ENCODE peak calls at places on chromosomes 5 and 9, in four cellular contexts. One of them, this sample, is unnamed.

GRCh38 chr9:136345281-136346156 is 18.0 kb downstream of the DNLZ start:
- DNase-seq in neural progenitor cell: peak; percentile 81
- DNase-seq in fibroblast of the aortic adventitia: peak; percentile 62
- DNase-seq in DMS79: no peak
- DNase-seq in this sample: peak; percentile 85

GRCh38 chr5:83095973-83096539 is 18.7 kb downstream of the XRCC4 start:
- DNase-seq in neural progenitor cell: no peak
- DNase-seq in fibroblast of the aortic adventitia: peak; percentile 69
- DNase-seq in DMS79: no peak
- DNase-seq in this sample: no peak

GRCh38 chr9:92196909-92197308 is 81.7 kb upstream of the SPTLC1 start:
- DNase-seq in neural progenitor cell: no peak
- DNase-seq in fibroblast of the aortic adventitia: peak; percentile 80
- DNase-seq in DMS79: no peak
- DNase-seq in this sample: no peak

GRCh38 chr5:72122619-72123018 is 15.3 kb downstream of the MAP1B start:
- DNase-seq in neural progenitor cell: no peak
- DNase-seq in fibroblast of the aortic adventitia: no peak
- DNase-seq in DMS79: peak; percentile 51
- DNase-seq in this sample: no peak

GRCh38 chr5:59069438-59070079 is 486.7 kb downstream of the RAB3C start:
- DNase-seq in neural progenitor cell: no peak
- DNase-seq in fibroblast of the aortic adventitia: peak; percentile 89
- DNase-seq in DMS79: no peak
- DNase-seq in this sample: no peak

GRCh38 chr5:74116266-74116665 is 490.3 kb downstream of the ARHGEF28 start:
- DNase-seq in neural progenitor cell: no peak
- DNase-seq in fibroblast of the aortic adventitia: no peak
- DNase-seq in DMS79: no peak
- DNase-seq in this sample: no peak

GRCh38 chr5:9716838-9717281 is 86.7 kb upstream of the TAS2R1 start:
- DNase-seq in neural progenitor cell: no peak
- DNase-seq in fibroblast of the aortic adventitia: peak; percentile 72
- DNase-seq in DMS79: no peak
- DNase-seq in this sample: no peak

GRCh38 chr9:5453004-5453403 is 2.7 kb downstream of the CD274 start:
- DNase-seq in neural progenitor cell: no peak
- DNase-seq in fibroblast of the aortic adventitia: no peak
- DNase-seq in DMS79: no peak
- DNase-seq in this sample: no peak

GRCh38 chr9:72524820-72525539 is 3.6 kb downstream of the TMC1 start:
- DNase-seq in neural progenitor cell: peak; percentile 67
- DNase-seq in fibroblast of the aortic adventitia: peak; percentile 96
- DNase-seq in DMS79: no peak
- DNase-seq in this sample: no peak

GRCh38 chr5:149129181-149129580 is 12.1 kb upstream of the ABLIM3 start:
- DNase-seq in neural progenitor cell: no peak
- DNase-seq in fibroblast of the aortic adventitia: peak; percentile 31
- DNase-seq in DMS79: no peak
- DNase-seq in this sample: no peak

GRCh38 chr5:91382530-91383026 is 539 bp downstream of the ARRDC3 start:
- DNase-seq in neural progenitor cell: peak; percentile 48
- DNase-seq in fibroblast of the aortic adventitia: peak; percentile 53
- DNase-seq in DMS79: no peak
- DNase-seq in this sample: no peak

GRCh38 chr5:179254638-179255271 is 90.5 kb downstream of the ADAMTS2 start:
- DNase-seq in neural progenitor cell: no peak
- DNase-seq in fibroblast of the aortic adventitia: no peak
- DNase-seq in DMS79: no peak
- DNase-seq in this sample: no peak

GRCh38 chr5:172417983-172418630 is 36.2 kb downstream of the SH3PXD2B start:
- DNase-seq in neural progenitor cell: no peak
- DNase-seq in fibroblast of the aortic adventitia: peak; percentile 100
- DNase-seq in DMS79: no peak
- DNase-seq in this sample: peak; percentile 91

GRCh38 chr5:127492854-127493738 is 24.3 kb upstream of the PRRC1 start:
- DNase-seq in neural progenitor cell: peak; percentile 38
- DNase-seq in fibroblast of the aortic adventitia: peak; percentile 70
- DNase-seq in DMS79: no peak
- DNase-seq in this sample: no peak

GRCh38 chr5:122701640-122702523 is 73.0 kb upstream of the SNX2 start:
- DNase-seq in neural progenitor cell: no peak
- DNase-seq in fibroblast of the aortic adventitia: no peak
- DNase-seq in DMS79: no peak
- DNase-seq in this sample: no peak

GRCh38 chr5:111227805-111228204 is 3.6 kb downstream of the CAMK4 start:
- DNase-seq in neural progenitor cell: no peak
- DNase-seq in fibroblast of the aortic adventitia: peak; percentile 85
- DNase-seq in DMS79: no peak
- DNase-seq in this sample: no peak

GRCh38 chr9:89853931-89854330 is 249.1 kb downstream of the GADD45G start:
- DNase-seq in neural progenitor cell: no peak
- DNase-seq in fibroblast of the aortic adventitia: no peak
- DNase-seq in DMS79: no peak
- DNase-seq in this sample: no peak

GRCh38 chr9:111559000-111559610 is 34.1 kb downstream of the ZNF483 start:
- DNase-seq in neural progenitor cell: no peak
- DNase-seq in fibroblast of the aortic adventitia: peak; percentile 31
- DNase-seq in DMS79: no peak
- DNase-seq in this sample: no peak

GRCh38 chr9:126526218-126527108 is 87.3 kb upstream of the LMX1B start:
- DNase-seq in neural progenitor cell: no peak
- DNase-seq in fibroblast of the aortic adventitia: no peak
- DNase-seq in DMS79: no peak
- DNase-seq in this sample: no peak

GRCh38 chr5:161663431-161663830 is 22.1 kb upstream of the GABRA6 start:
- DNase-seq in neural progenitor cell: no peak
- DNase-seq in fibroblast of the aortic adventitia: no peak
- DNase-seq in DMS79: no peak
- DNase-seq in this sample: no peak

This sample was measured in left ventricle myocardium superior.